ENCODE peak calls at places on chromosomes 2 and 18, in ten cellular contexts. J, I, G, Y, N, Z, A, W, C and F are unnamed samples.
A peak's percentile ranks its signal among the peaks of the same experiment; 100 is the strongest.

GRCh38 chr2:217434183-217434620 is 568.6 kb downstream of the TNS1 start:
- DNase-seq in J (peak; percentile 7), I (peak; percentile 87), G (peak; percentile 94), Y (peak; percentile 93), N (peak; percentile 97), Z (peak; percentile 85), A (peak; percentile 91), W (peak; percentile 83), C (no peak), F (peak; percentile 9)

GRCh38 chr18:61824733-61825363 is 68.0 kb downstream of the RNF152 start:
- DNase-seq in J (no peak), I (no peak), G (peak; percentile 11), Y (no peak), N (peak; percentile 19), Z (no peak), A (no peak), W (no peak), C (no peak), F (no peak)

GRCh38 chr18:46333371-46334199 is 229.4 kb downstream of the HAUS1 start:
- DNase-seq in J (no peak), I (peak; percentile 31), G (peak; percentile 37), Y (no peak), N (peak; percentile 30), Z (peak; percentile 24), A (no peak), W (peak; percentile 31), C (peak; percentile 7), F (peak; percentile 74)

GRCh38 chr2:128289439-128289838 is 29.2 kb downstream of the HS6ST1 start:
- DNase-seq in J (no peak), I (no peak), G (no peak), Y (peak; percentile 49), N (no peak), Z (no peak), A (no peak), W (no peak), C (no peak), F (no peak)

GRCh38 chr2:150339951-150340350 is 147.5 kb downstream of the RND3 start:
- DNase-seq in J (no peak), I (no peak), G (peak; percentile 10), Y (no peak), N (peak; percentile 40), Z (peak; percentile 26), A (no peak), W (no peak), C (no peak), F (no peak)

GRCh38 chr2:200905618-200906296 is 16.6 kb downstream of the NIF3L1 start:
- DNase-seq in J (peak; percentile 68), I (peak; percentile 32), G (peak; percentile 81), Y (peak; percentile 85), N (peak; percentile 86), Z (peak; percentile 54), A (peak; percentile 74), W (peak; percentile 83), C (no peak), F (peak; percentile 58)

GRCh38 chr2:131130298-131130596 is 25.1 kb downstream of the PLEKHB2 start:
- DNase-seq in J (no peak), I (no peak), G (no peak), Y (no peak), N (no peak), Z (no peak), A (no peak), W (no peak), C (no peak), F (no peak)

GRCh38 chr2:207330912-207331311 is 165.2 kb upstream of the KLF7 start:
- DNase-seq in J (no peak), I (no peak), G (peak; percentile 66), Y (peak; percentile 58), N (peak; percentile 98), Z (no peak), A (peak; percentile 79), W (peak; percentile 89), C (no peak), F (no peak)

GRCh38 chr18:8930990-8931648 is 171.4 kb upstream of the NDUFV2 start:
- DNase-seq in J (peak; percentile 34), I (no peak), G (no peak), Y (no peak), N (no peak), Z (no peak), A (no peak), W (no peak), C (no peak), F (no peak)

GRCh38 chr2:235674812-235675211 is 181.0 kb downstream of the AGAP1 start:
- DNase-seq in J (no peak), I (no peak), G (no peak), Y (no peak), N (no peak), Z (no peak), A (no peak), W (no peak), C (no peak), F (no peak)

GRCh38 chr2:196143641-196144236 is 27.6 kb downstream of the STK17B start:
- DNase-seq in J (no peak), I (no peak), G (no peak), Y (no peak), N (peak; percentile 87), Z (no peak), A (no peak), W (no peak), C (no peak), F (no peak)

GRCh38 chr2:219460424-219460926 is 25.8 kb downstream of the SPEG start:
- DNase-seq in J (no peak), I (peak; percentile 38), G (peak; percentile 87), Y (peak; percentile 75), N (peak; percentile 40), Z (no peak), A (no peak), W (no peak), C (no peak), F (no peak)

GRCh38 chr2:204356128-204356527 is 189.1 kb upstream of the PARD3B start:
- DNase-seq in J (no peak), I (no peak), G (no peak), Y (no peak), N (no peak), Z (no peak), A (no peak), W (no peak), C (no peak), F (no peak)

GRCh38 chr2:1856481-1856880 is 112.2 kb upstream of the PXDN start:
- DNase-seq in J (no peak), I (no peak), G (no peak), Y (no peak), N (no peak), Z (no peak), A (no peak), W (no peak), C (no peak), F (no peak)

GRCh38 chr2:166361351-166362153 is 14.2 kb downstream of the SCN9A start:
- DNase-seq in J (peak; percentile 28), I (no peak), G (peak; percentile 30), Y (no peak), N (peak; percentile 60), Z (no peak), A (no peak), W (peak; percentile 72), C (no peak), F (no peak)

GRCh38 chr2:51601706-51602105 is 569.8 kb upstream of the NRXN1 start:
- DNase-seq in J (no peak), I (no peak), G (no peak), Y (no peak), N (no peak), Z (no peak), A (no peak), W (no peak), C (no peak), F (no peak)

GRCh38 chr18:67651438-67651837 is 134.9 kb upstream of the DSEL start:
- DNase-seq in J (no peak), I (no peak), G (no peak), Y (no peak), N (peak; percentile 66), Z (no peak), A (no peak), W (no peak), C (no peak), F (no peak)

GRCh38 chr2:32360416-32360815 is 3.6 kb downstream of the BIRC6 start:
- DNase-seq in J (no peak), I (no peak), G (no peak), Y (no peak), N (peak; percentile 58), Z (no peak), A (no peak), W (no peak), C (no peak), F (no peak)

GRCh38 chr2:20676353-20677215 is 9.6 kb downstream of the GDF7 start:
- DNase-seq in J (peak; percentile 82), I (no peak), G (peak; percentile 82), Y (no peak), N (peak; percentile 15), Z (no peak), A (no peak), W (peak; percentile 62), C (no peak), F (no peak)

GRCh38 chr2:95392730-95393455 is 9.6 kb upstream of the FAHD2A start:
- DNase-seq in J (no peak), I (no peak), G (no peak), Y (no peak), N (no peak), Z (no peak), A (no peak), W (no peak), C (no peak), F (no peak)

GRCh38 chr2:233079473-233079877 is 19.3 kb downstream of the INPP5D start:
- DNase-seq in J (peak; percentile 77), I (no peak), G (no peak), Y (peak; percentile 15), N (no peak), Z (no peak), A (no peak), W (no peak), C (no peak), F (no peak)

GRCh38 chr18:26336572-26336971 is 110.3 kb downstream of the TAF4B start:
- DNase-seq in J (no peak), I (no peak), G (no peak), Y (no peak), N (no peak), Z (no peak), A (no peak), W (no peak), C (no peak), F (no peak)
- H3K27ac ChIP-seq in J (no peak overlapping the region), I (peak overlapping the region; percentile 81), G (no peak overlapping the region), Y (peak overlapping the region; percentile 26), N (no peak overlapping the region), Z (no peak overlapping the region), A (no peak overlapping the region), W (no peak overlapping the region), C (no peak overlapping the region), F (no peak overlapping the region)

GRCh38 chr2:161898633-161899032 is 175.4 kb downstream of the DPP4 start:
- DNase-seq in J (no peak), I (no peak), G (no peak), Y (no peak), N (no peak), Z (no peak), A (no peak), W (no peak), C (no peak), F (peak; percentile 54)
- H3K4me1 ChIP-seq in J (no peaks in the 10 kb centered on the region), I (no peaks in the 10 kb centered on the region), G (no peaks in the 10 kb centered on the region), Y (no peaks in the 10 kb centered on the region), N (no peaks in the 10 kb centered on the region), Z (no peaks in the 10 kb centered on the region), A (no peaks in the 10 kb centered on the region), W (no peaks in the 10 kb centered on the region), C (no peaks in the 10 kb centered on the region), F (peaks cover 12% of the 10 kb centered on the region)

GRCh38 chr2:191846787-191847620 is at the start of gene CAVIN2:
- DNase-seq in J (no peak), I (peak; percentile 49), G (peak; percentile 52), Y (peak; percentile 71), N (peak; percentile 76), Z (peak; percentile 48), A (peak; percentile 85), W (peak; percentile 77), C (no peak), F (no peak)
- H3K27ac ChIP-seq in J (no peak within 1 kb of the TSS), I (peak within 1 kb of the TSS; percentile 59), G (peak within 1 kb of the TSS; percentile 66), Y (peak within 1 kb of the TSS; percentile 60), N (no peak within 1 kb of the TSS), Z (peak within 1 kb of the TSS; percentile 70), A (peak within 1 kb of the TSS; percentile 91), W (peak within 1 kb of the TSS; percentile 71), C (no peak within 1 kb of the TSS), F (no peak within 1 kb of the TSS)

GRCh38 chr2:173401716-173402326 is 47.1 kb downstream of the CDCA7 start:
- DNase-seq in J (no peak), I (no peak), G (no peak), Y (no peak), N (peak; percentile 36), Z (no peak), A (no peak), W (no peak), C (no peak), F (no peak)
- H3K4me1 ChIP-seq in J (no peaks in the 10 kb centered on the region), I (no peaks in the 10 kb centered on the region), G (no peaks in the 10 kb centered on the region), Y (peaks cover 6% of the 10 kb centered on the region), N (no peaks in the 10 kb centered on the region), Z (no peaks in the 10 kb centered on the region), A (peaks cover 8% of the 10 kb centered on the region), W (peaks cover 17% of the 10 kb centered on the region), C (peaks cover 4% of the 10 kb centered on the region), F (peaks cover 9% of the 10 kb centered on the region)